ENCODE peak calls at places on chromosomes 6 and 20, in four cellular contexts. W, I, J and L are unnamed samples.

GRCh38 chr20:36555248-36555647 is 13.9 kb downstream of the MYL9 start:
- DNase-seq in W (no peak), J (no peak), I (no peak), L (peak)

GRCh38 chr6:157982297-157982579 is 575 bp downstream of the SYNJ2 start:
- DNase-seq in J (peak), I (no peak), W (no peak), L (peak)

GRCh38 chr20:56788671-56789610 is 159.8 kb downstream of the TFAP2C start:
- DNase-seq in J (no peak), I (peak), W (no peak), L (no peak)

GRCh38 chr6:136969433-136969832 is 47.3 kb downstream of the SLC35D3 start:
- DNase-seq in J (no peak), I (peak), W (no peak), L (no peak)

GRCh38 chr6:98634569-98634968 is 199.8 kb upstream of the POU3F2 start:
- DNase-seq in W (no peak), J (no peak), I (no peak), L (no peak)

GRCh38 chr6:4370066-4370465 is 234.7 kb upstream of the ECI2 start:
- DNase-seq in J (peak), I (peak), W (peak), L (peak)

GRCh38 chr6:105608711-105609374 is 206.0 kb upstream of the PREP start:
- DNase-seq in J (peak), I (peak), W (peak), L (peak)

GRCh38 chr6:44257007-44257752 is at the start of gene SLC35B2:
- DNase-seq in J (peak), W (peak), I (peak), L (peak)

GRCh38 chr6:41462033-41462432 is 84.1 kb upstream of the FOXP4 start:
- DNase-seq in W (no peak), I (no peak), J (no peak), L (no peak)

GRCh38 chr6:55069132-55069781 is 105.1 kb upstream of the HCRTR2 start:
- DNase-seq in I (no peak), J (peak), W (peak), L (no peak)

GRCh38 chr20:17854307-17854903 is 114.2 kb downstream of the SNX5 start:
- DNase-seq in I (no peak), J (peak), W (peak), L (peak)

GRCh38 chr6:129567374-129567773 is 142.6 kb downstream of the ARHGAP18 start:
- DNase-seq in W (no peak), I (no peak), J (peak), L (peak)

GRCh38 chr20:36128463-36129176 is 25.9 kb upstream of the EPB41L1 start:
- DNase-seq in I (peak), J (peak), W (peak), L (peak)

GRCh38 chr6:134065706-134066105 is 13.3 kb upstream of the SLC2A12 start:
- DNase-seq in I (no peak), J (peak), W (peak), L (peak)

GRCh38 chr20:49590163-49591017 is 22.5 kb upstream of the PTGIS start:
- DNase-seq in W (no peak), I (no peak), J (no peak), L (no peak)

GRCh38 chr6:44086931-44087574 is 40.2 kb downstream of the MRPL14 start:
- DNase-seq in W (no peak), I (no peak), J (peak), L (no peak)

GRCh38 chr20:40192529-40192928 is 496.5 kb downstream of the MAFB start:
- DNase-seq in W (no peak), J (no peak), I (no peak), L (no peak)

GRCh38 chr20:23156170-23156841 is 70.2 kb upstream of the CD93 start:
- DNase-seq in W (peak), I (peak), J (peak), L (peak)

GRCh38 chr6:111743859-111744692 is 129.2 kb downstream of the FYN start:
- DNase-seq in J (peak), I (no peak), W (peak), L (peak)

GRCh38 chr20:12627485-12627884 is 381.3 kb upstream of the SPTLC3 start:
- DNase-seq in J (no peak), I (no peak), W (no peak), L (no peak)

GRCh38 chr6:1255646-1256365 is 56.1 kb upstream of the FOXQ1 start:
- DNase-seq in W (peak), I (no peak), J (peak), L (no peak)

GRCh38 chr20:16059841-16060240 is 513.4 kb downstream of the KIF16B start:
- DNase-seq in W (no peak), I (peak), J (no peak), L (no peak)

GRCh38 chr6:129251669-129252376 is 368.9 kb downstream of the LAMA2 start:
- DNase-seq in W (peak), I (peak), J (peak), L (peak)

GRCh38 chr6:161804804-161805203 is 530.9 kb upstream of the AGPAT4 start:
- DNase-seq in I (no peak), W (no peak), J (no peak), L (no peak)

GRCh38 chr6:36130672-36131516 is 581 bp downstream of the MAPK13 start:
- DNase-seq in J (no peak), I (peak), W (no peak), L (peak)
- TF ChIP-seq CTCF in J (no peak), I (peak), W (no peak), L (no peak)

GRCh38 chr6:168541307-168541706 is 100.3 kb downstream of the SMOC2 start:
- DNase-seq in W (no peak), J (no peak), I (no peak), L (no peak)

GRCh38 chr6:168537485-168537884 is 96.5 kb downstream of the SMOC2 start:
- DNase-seq in W (no peak), J (no peak), I (no peak), L (no peak)

GRCh38 chr6:168540713-168541291 is 99.8 kb downstream of the SMOC2 start:
- DNase-seq in I (no peak), W (no peak), J (no peak), L (no peak)

GRCh38 chr6:168536665-168537249 is 95.8 kb downstream of the SMOC2 start:
- DNase-seq in W (no peak), J (no peak), I (no peak), L (no peak)

DNA sequence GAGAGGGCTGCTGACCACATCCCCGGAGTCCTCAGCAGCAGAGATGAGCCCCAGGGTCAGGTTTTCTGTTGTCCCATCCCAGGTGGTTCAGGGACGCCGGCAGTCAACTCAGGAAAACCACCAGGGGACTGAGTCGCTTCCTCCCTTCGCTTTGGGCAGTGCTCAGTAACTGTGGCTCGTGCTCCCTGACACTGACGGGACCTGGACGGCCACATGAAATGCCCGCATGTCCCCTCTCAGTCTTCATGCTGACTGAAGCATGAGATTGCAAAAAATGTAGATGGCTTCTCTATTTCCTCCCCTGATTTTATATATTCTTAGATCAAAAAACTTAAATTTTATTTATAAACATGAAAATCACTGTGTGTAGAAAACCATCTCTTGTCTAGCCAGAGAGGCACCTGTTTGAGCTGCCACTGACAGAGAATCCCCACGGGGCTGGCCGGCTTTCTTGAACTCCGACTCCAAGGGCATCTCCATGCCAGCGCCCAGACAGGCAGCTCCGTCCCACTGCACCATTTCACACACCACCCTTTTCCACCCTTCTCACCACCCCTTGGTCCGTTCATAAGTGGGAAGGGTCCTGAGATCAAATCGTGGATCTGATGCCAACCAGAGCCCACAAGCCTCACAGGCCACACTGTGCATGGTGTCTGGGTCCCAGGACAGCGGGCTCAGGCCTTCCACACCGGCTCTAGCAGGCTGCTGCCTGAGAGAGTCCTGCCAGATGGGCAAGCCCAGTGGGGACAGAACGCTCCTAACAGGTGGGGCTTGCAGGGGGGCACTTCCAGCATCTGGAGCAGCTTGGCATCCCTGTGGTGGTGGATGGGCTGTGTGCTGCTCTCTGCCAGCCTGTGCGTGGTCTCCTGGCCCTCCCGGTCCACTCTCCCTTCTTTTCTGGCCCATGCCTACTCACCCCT is 98.2 kb downstream of the SMOC2 start:
- DNase-seq in J (no peak), W (no peak), I (no peak), L (no peak)
- H2AFZ ChIP-seq in J (no peak), W (no peak), I (no peak), L (no peak)

GRCh38 chr20:24775966-24776365 is 173.1 kb upstream of the CST7 start:
- DNase-seq in W (no peak), I (no peak), J (no peak), L (no peak)

GRCh38 chr20:24773168-24773567 is 175.9 kb upstream of the CST7 start:
- DNase-seq in W (no peak), J (no peak), I (no peak), L (peak)

GRCh38 chr20:24771651-24772061 is 177.4 kb upstream of the CST7 start:
- DNase-seq in J (no peak), I (no peak), W (no peak), L (no peak)

GRCh38 chr20:24772667-24773066 is 176.4 kb upstream of the CST7 start:
- DNase-seq in W (no peak), J (no peak), I (no peak), L (no peak)

GRCh38 chr20:24773751-24774201 is 175.3 kb upstream of the CST7 start:
- DNase-seq in W (peak), I (peak), J (peak), L (peak)
- H3K4me2 ChIP-seq in W (no peak), I (peak), J (no peak), L (peak)

GRCh38 chr20:63819224-63819917 is 11.7 kb downstream of the ZBTB46 start:
- DNase-seq in W (peak), I (no peak), J (peak), L (peak)
- TF ChIP-seq CTCF in W (peak), I (no peak), J (peak), L (peak)

GRCh38 chr6:150297327-150298028 is 71.3 kb upstream of the IYD start:
- DNase-seq in I (no peak), W (no peak), J (peak), L (peak)

GRCh38 chr6:150298676-150299075 is 70.1 kb upstream of the IYD start:
- DNase-seq in I (no peak), W (no peak), J (no peak), L (no peak)

GRCh38 chr6:150298029-150298380 is 70.8 kb upstream of the IYD start:
- DNase-seq in W (no peak), I (no peak), J (no peak), L (no peak)

GRCh38 chr6:150294713-150295112 is 74.1 kb upstream of the IYD start:
- DNase-seq in W (no peak), I (no peak), J (no peak), L (no peak)

GRCh38 chr6:150296890-150297289 is 71.9 kb upstream of the IYD start:
- DNase-seq in W (no peak), I (no peak), J (no peak), L (peak)
- H2AFZ ChIP-seq in W (no peak), I (no peak), J (no peak), L (peak)

DNA sequence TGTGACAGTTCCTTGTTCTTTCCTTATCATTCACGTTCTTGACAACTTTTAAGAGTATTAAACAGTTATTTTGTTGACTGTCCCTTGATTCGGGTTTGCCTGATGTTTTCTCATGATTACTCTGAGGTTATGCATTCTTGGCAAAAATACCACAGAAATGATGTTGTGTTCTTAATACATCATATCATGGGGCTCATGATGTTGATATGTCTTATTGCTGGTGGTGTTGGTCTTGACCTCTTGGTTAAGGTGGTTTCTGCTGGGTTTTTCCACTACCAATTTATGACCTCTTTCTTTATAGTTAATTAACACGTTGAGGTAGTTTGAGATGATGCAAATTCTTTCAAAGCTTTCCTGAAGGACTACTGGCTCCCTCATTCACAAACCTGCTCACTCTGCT is 59.0 kb downstream of the ZHX3 start:
- DNase-seq in J (no peak), I (no peak), W (no peak), L (no peak)
- H3K4me2 ChIP-seq in J (no peak), I (no peak), W (no peak), L (no peak)

GRCh38 chr6:113762611-113763010 is 94.5 kb upstream of the MARCKS start:
- DNase-seq in J (no peak), W (no peak), I (no peak), L (no peak)
- TF ChIP-seq CTCF in J (no peak), W (no peak), I (no peak), L (no peak)